ENCODE peak calls at places on chromosomes 3 and 15, in five cellular contexts. C, G, I, M and O are unnamed samples.

GRCh38 chr15:72009207-72009606 is 108.7 kb downstream of the MYO9A start:
- DNase-seq in G (peak), M (peak), C (no peak), I (peak), O (peak)

GRCh38 chr3:190385835-190386688 is 1.9 kb upstream of the CLDN16 start:
- DNase-seq in I (no peak), G (peak), M (no peak), C (peak), O (no peak)

GRCh38 chr3:126855374-126855773 is 127.5 kb upstream of the PLXNA1 start:
- DNase-seq in C (no peak), G (no peak), M (no peak), I (peak), O (no peak)

GRCh38 chr3:153043729-153044314 is 118.2 kb upstream of the RAP2B start:
- DNase-seq in G (no peak), C (peak), M (no peak), I (no peak), O (no peak)

GRCh38 chr15:40103124-40103858 is 5.4 kb downstream of the BMF start:
- DNase-seq in C (peak), M (peak), G (no peak), I (peak), O (no peak)

GRCh38 chr3:62241279-62241678 is 132.1 kb downstream of the FEZF2 start:
- DNase-seq in C (no peak), I (no peak), M (no peak), G (no peak), O (no peak)

GRCh38 chr3:46873521-46873920 is 4.0 kb upstream of the PTH1R start:
- DNase-seq in I (no peak), M (no peak), G (no peak), C (no peak), O (no peak)

GRCh38 chr3:171753665-171754408 is 56.4 kb downstream of the PLD1 start:
- DNase-seq in M (no peak), G (no peak), I (no peak), C (peak), O (no peak)

GRCh38 chr15:57565326-57565725 is 26.4 kb upstream of the MYZAP start:
- DNase-seq in I (no peak), G (peak), M (peak), C (no peak), O (no peak)

GRCh38 chr3:152417181-152417580 is 148.5 kb downstream of the MBNL1 start:
- DNase-seq in G (no peak), C (no peak), I (no peak), M (no peak), O (no peak)

GRCh38 chr3:40691598-40691905 is 166.8 kb downstream of the ZNF621 start:
- DNase-seq in M (no peak), I (no peak), C (no peak), G (no peak), O (no peak)

GRCh38 chr3:52857870-52858269 is 23.1 kb upstream of the MUSTN1 start:
- DNase-seq in C (no peak), M (no peak), I (no peak), G (no peak), O (no peak)

GRCh38 chr15:74857671-74858365 is 14.9 kb upstream of the ULK3 start:
- DNase-seq in C (no peak), G (no peak), I (no peak), M (no peak), O (no peak)

GRCh38 chr3:52094591-52095485 is 38.5 kb upstream of the DUSP7 start:
- DNase-seq in I (no peak), G (no peak), C (no peak), M (no peak), O (no peak)

GRCh38 chr15:88982946-88983342 is 69.8 kb upstream of the MFGE8 start:
- DNase-seq in I (peak), M (no peak), C (no peak), G (no peak), O (no peak)

GRCh38 chr15:62897634-62898033 is 144.9 kb upstream of the TPM1 start:
- DNase-seq in C (no peak), M (no peak), G (no peak), I (no peak), O (no peak)

GRCh38 chr3:84440306-84440705 is 518.5 kb upstream of the CADM2 start:
- DNase-seq in G (no peak), M (no peak), C (no peak), I (peak), O (no peak)

GRCh38 chr3:172177046-172177445 is 137.7 kb downstream of the FNDC3B start:
- DNase-seq in I (no peak), C (peak), M (no peak), G (no peak), O (no peak)

GRCh38 chr3:104178695-104179094 is 1188.0 kb upstream of the ALCAM start:
- DNase-seq in M (no peak), I (no peak), C (peak), G (no peak), O (no peak)

GRCh38 chr15:40441012-40441735 is 421 bp downstream of the BAHD1 start:
- DNase-seq in M (no peak), G (no peak), C (no peak), I (peak), O (peak)

GRCh38 chr3:85801955-85802354 is 843.2 kb downstream of the CADM2 start:
- DNase-seq in C (peak), I (peak), G (peak), M (no peak), O (no peak)

GRCh38 chr3:51337666-51338065 is 47.4 kb upstream of the MANF start:
- DNase-seq in G (no peak), C (no peak), M (no peak), I (peak), O (no peak)

GRCh38 chr3:42853056-42853455 is 22.6 kb downstream of the CYP8B1 start:
- DNase-seq in G (no peak), M (peak), C (no peak), I (no peak), O (no peak)

GRCh38 chr3:53169045-53169831 is 8.2 kb downstream of the PRKCD start:
- DNase-seq in M (no peak), G (no peak), I (peak), C (peak), O (no peak)

GRCh38 chr15:40763801-40764765 is at the start of gene GCHFR:
- DNase-seq in I (peak), M (peak), C (peak), G (peak), O (peak)

GRCh38 chr15:31252386-31252785 is 74.2 kb upstream of the KLF13 start:
- DNase-seq in M (no peak), G (no peak), I (no peak), C (peak), O (no peak)

GRCh38 chr3:10950476-10951294 is 41.9 kb upstream of the SLC6A1 start:
- DNase-seq in C (peak), M (no peak), I (peak), G (peak), O (no peak)

GRCh38 chr3:52323526-52324295 is 7.6 kb downstream of the DNAH1 start:
- DNase-seq in G (no peak), I (no peak), M (no peak), C (no peak), O (no peak)

GRCh38 chr15:49990835-49991540 is 128.0 kb downstream of the ATP8B4 start:
- DNase-seq in M (no peak), I (no peak), C (peak), G (no peak), O (no peak)

GRCh38 chr3:122974764-122975162 is 52.8 kb downstream of the SEMA5B start:
- DNase-seq in G (no peak), M (no peak), C (peak), I (peak), O (no peak)

GRCh38 chr3:192367616-192368015 is 359.7 kb downstream of the FGF12 start:
- DNase-seq in M (no peak), I (no peak), C (no peak), G (no peak), O (no peak)

GRCh38 chr15:78714890-78715289 is 73.9 kb upstream of the CHRNB4 start:
- DNase-seq in G (peak), I (no peak), M (no peak), C (no peak), O (no peak)

GRCh38 chr3:5186854-5187151 is 704 bp upstream of the EDEM1 start:
- DNase-seq in G (no peak), I (no peak), C (peak), M (no peak), O (no peak)

GRCh38 chr3:179148446-179149238 is 485 bp downstream of the PIK3CA start:
- DNase-seq in I (peak), M (peak), C (peak), G (peak), O (peak)

GRCh38 chr15:34719883-34720148 is 35.0 kb downstream of the GJD2 start:
- DNase-seq in M (no peak), I (no peak), G (no peak), C (no peak), O (no peak)

GRCh38 chr3:66452247-66453040 is 48.4 kb downstream of the LRIG1 start:
- DNase-seq in C (no peak), M (no peak), I (no peak), G (no peak), O (no peak)

GRCh38 chr15:31235298-31236183 is 91.1 kb upstream of the KLF13 start:
- DNase-seq in G (peak), M (peak), I (no peak), C (peak), O (no peak)

GRCh38 chr15:90618330-90619136 is 88.8 kb downstream of the CRTC3 start:
- DNase-seq in M (no peak), I (no peak), G (no peak), C (peak), O (no peak)

GRCh38 chr3:185221203-185221602 is 32.6 kb downstream of the EHHADH start:
- DNase-seq in C (no peak), G (no peak), I (no peak), M (no peak), O (no peak)

GRCh38 chr3:185225080-185225479 is 28.8 kb downstream of the EHHADH start:
- DNase-seq in C (no peak), I (no peak), G (no peak), M (no peak), O (no peak)

DNA sequence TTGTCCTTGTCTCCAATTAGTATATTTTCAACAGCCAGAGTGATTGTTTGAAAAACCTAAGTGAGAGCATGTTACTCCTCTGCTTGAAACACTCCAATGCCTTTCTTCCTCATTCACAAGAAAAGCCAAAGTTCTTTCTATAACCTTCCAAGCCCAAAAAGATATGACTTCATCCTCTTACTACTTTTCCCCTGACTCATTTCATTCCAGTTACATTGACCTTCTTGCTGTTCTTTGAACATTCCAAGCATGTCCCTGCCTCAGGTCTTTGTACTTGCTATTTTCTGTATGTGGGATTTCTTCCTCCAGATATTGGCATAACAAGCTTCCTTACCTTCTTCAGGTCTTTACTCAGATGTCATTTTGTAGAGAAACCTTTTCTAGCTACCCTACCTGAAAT is 28.3 kb downstream of the EHHADH start:
- DNase-seq in M (no peak), C (peak), I (no peak), G (no peak), O (no peak)
- TF ChIP-seq CTCF in M (no peak), C (no peak), I (no peak), G (no peak), O (no peak)

DNA sequence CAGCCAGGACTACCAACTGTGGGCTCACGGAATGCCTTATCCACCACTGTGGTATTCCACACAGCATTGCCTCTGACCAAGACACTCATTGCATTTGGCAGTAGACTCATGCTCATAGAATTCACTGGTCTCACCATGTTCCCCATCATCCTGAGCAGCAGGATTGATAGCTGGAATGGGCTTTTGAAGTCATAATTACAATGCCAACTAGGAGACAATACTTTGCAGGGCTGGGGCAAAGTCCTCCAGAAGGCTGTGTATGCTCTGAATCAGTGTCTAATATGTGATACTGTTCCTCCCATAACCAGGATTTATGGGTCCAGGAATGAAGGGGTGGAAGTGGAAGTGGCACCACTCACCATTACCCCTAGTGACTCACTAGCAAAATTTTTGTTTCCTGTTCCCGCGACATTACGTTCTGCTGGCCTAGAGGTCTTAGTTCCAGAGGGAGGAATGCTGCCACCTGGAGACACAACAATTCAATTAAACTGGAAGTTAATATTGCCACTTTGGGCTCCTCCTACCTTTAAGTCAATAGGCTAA is 58.6 kb upstream of the CCDC80 start:
- DNase-seq in G (peak), I (no peak), M (no peak), C (peak), O (no peak)
- TF ChIP-seq CTCF in G (no peak), I (peak), M (no peak), C (peak), O (no peak)

GRCh38 chr3:55817177-55817576 is 330.1 kb upstream of the WNT5A start:
- DNase-seq in I (no peak), M (no peak), G (no peak), C (no peak), O (no peak)
- TF ChIP-seq CTCF in I (peak), M (no peak), G (no peak), C (no peak), O (no peak)

GRCh38 chr3:26084629-26085028 is 294.7 kb downstream of the OXSM start:
- DNase-seq in M (no peak), C (no peak), G (no peak), I (no peak), O (no peak)
- TF ChIP-seq CTCF in M (no peak), C (no peak), G (no peak), I (no peak), O (no peak)

DNA sequence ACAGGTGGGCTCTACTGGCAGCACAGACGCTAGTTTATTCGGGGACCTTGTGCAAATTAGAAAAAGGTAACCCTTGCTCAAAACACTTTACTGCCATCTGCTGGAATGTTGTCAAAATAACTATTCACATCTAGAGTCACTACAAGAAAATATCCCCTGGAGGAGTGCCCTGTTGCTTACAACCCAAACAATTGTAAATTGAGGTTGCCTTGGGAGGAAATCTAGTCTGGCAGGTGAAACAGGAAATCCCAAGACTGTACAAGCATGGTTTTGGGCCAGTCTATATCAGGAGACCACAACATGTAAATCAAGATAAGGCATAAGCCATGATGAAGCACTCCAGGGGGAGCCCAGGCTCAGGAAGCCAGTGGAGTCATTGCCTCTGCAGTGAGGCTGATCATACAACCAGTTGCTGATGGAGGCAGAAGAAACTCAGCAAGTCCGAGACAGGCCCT is 136.8 kb upstream of the ACP3 start:
- DNase-seq in G (peak), I (peak), M (no peak), C (peak), O (no peak)
- TF ChIP-seq CTCF in G (peak), I (peak), M (no peak), C (peak), O (peak)

GRCh38 chr3:168467085-168467714 is 371.5 kb upstream of the GOLIM4 start:
- DNase-seq in M (no peak), I (peak), G (peak), C (peak), O (no peak)
- TF ChIP-seq CTCF in M (no peak), I (peak), G (no peak), C (peak), O (peak)